ENCODE peak calls at places on chromosomes 1 and 21, in seven cellular contexts. W is stomach, K is uterus, I is left ventricle myocardium inferior, L is neuronal stem cell, C is tibial artery, H is HAP-1. X is an unnamed sample. For H3K9me3 and H3K36me3, the result is how much of the 10 kb centered on the place peaks cover.

GRCh38 chr21:41674433-41674832 is 92.4 kb downstream of the RIPK4 start:
- DNase-seq in W (no peak), C (no peak), H (no peak), K (no peak), I (no peak), L (no peak), X (no peak)

GRCh38 chr1:156859523-156860112 is 701 bp upstream of the INSRR start:
- DNase-seq in I (no peak), H (no peak), K (peak), C (no peak), L (no peak), W (peak), X (no peak)

GRCh38 chr1:234125283-234125682 is 220.8 kb downstream of the SLC35F3 start:
- DNase-seq in C (no peak), H (peak), I (no peak), W (no peak), L (peak), K (no peak), X (no peak)

GRCh38 chr1:101025283-101025679 is 303 bp downstream of the DPH5 start:
- DNase-seq in I (no peak), H (peak), C (no peak), K (no peak), W (no peak), L (peak), X (no peak)

GRCh38 chr21:38241029-38241740 is 15.6 kb upstream of the KCNJ15 start:
- DNase-seq in K (no peak), I (peak), H (no peak), W (no peak), C (peak), L (no peak), X (no peak)

GRCh38 chr1:117167402-117167801 is 43.3 kb downstream of the VTCN1 start:
- DNase-seq in W (no peak), H (no peak), L (no peak), I (no peak), K (no peak), C (no peak), X (no peak)

GRCh38 chr21:27532081-27532480 is 565.2 kb upstream of the ADAMTS5 start:
- DNase-seq in K (no peak), H (no peak), W (no peak), L (no peak), I (no peak), C (no peak), X (no peak)

GRCh38 chr1:160169553-160170399 is 18.4 kb downstream of the ATP1A4 start:
- DNase-seq in C (no peak), W (no peak), L (peak), H (no peak), I (no peak), K (no peak), X (no peak)

GRCh38 chr21:44740721-44741120 is 29.3 kb upstream of the TSPEAR start:
- DNase-seq in I (no peak), L (no peak), W (no peak), C (no peak), K (no peak), H (no peak), X (no peak)
- H3K9me3 ChIP-seq in I (under half), L (under half), W (under half), C (under half), K (under half), H (under half), X (under half)

GRCh38 chr1:32204943-32205361 is 519 bp upstream of the IQCC start:
- DNase-seq in I (no peak), W (no peak), C (no peak), L (no peak), K (no peak), H (no peak), X (peak)
- H3K4me3 ChIP-seq in I (peak), W (peak), C (peak), L (peak), K (peak), H (peak), X (peak)

GRCh38 chr1:200561856-200562214 is 58.7 kb downstream of the KIF14 start:
- DNase-seq in K (no peak), I (no peak), H (no peak), C (no peak), L (no peak), W (no peak), X (no peak)
- H3K36me3 ChIP-seq in K (under half), I (under half), H (under half), C (under half), L (half or more), W (under half), X (under half)

GRCh38 chr1:147238053-147238902 is 4.2 kb upstream of the CHD1L start:
- DNase-seq in K (no peak), I (no peak), W (no peak), H (no peak), L (no peak), C (no peak), X (no peak)
- H3K9me3 ChIP-seq in K (under half), I (under half), W (under half), H (under half), L (under half), C (under half), X (under half)

GRCh38 chr1:235864965-235865525 is 1.7 kb downstream of the LYST start:
- DNase-seq in I (no peak), W (no peak), H (no peak), L (no peak), K (no peak), C (no peak), X (no peak)
- H3K4me3 ChIP-seq in I (peak), W (peak), H (no peak), L (no peak), K (peak), C (peak), X (peak)

GRCh38 chr1:40272653-40273213 is 14.7 kb downstream of the ZMPSTE24 start:
- DNase-seq in C (no peak), H (no peak), K (no peak), I (no peak), W (no peak), L (no peak), X (no peak)

GRCh38 chr1:40274331-40274730 is 16.3 kb downstream of the ZMPSTE24 start:
- DNase-seq in K (no peak), H (no peak), L (no peak), C (no peak), W (no peak), I (no peak), X (no peak)

GRCh38 chr1:40276122-40276521 is 18.1 kb downstream of the ZMPSTE24 start:
- DNase-seq in I (no peak), L (no peak), H (no peak), K (no peak), C (no peak), W (no peak), X (no peak)

GRCh38 chr1:40270152-40270834 is 12.3 kb downstream of the ZMPSTE24 start:
- DNase-seq in H (no peak), L (no peak), I (no peak), C (no peak), K (no peak), W (no peak), X (no peak)

GRCh38 chr1:40273547-40274166 is 15.6 kb downstream of the ZMPSTE24 start:
- DNase-seq in L (no peak), H (no peak), C (no peak), K (no peak), I (no peak), W (no peak), X (no peak)
- H3K36me3 ChIP-seq in L (half or more), H (half or more), C (under half), K (under half), I (half or more), W (half or more), X (half or more)